ENCODE peak calls at places on chromosome 17, in eight cellular contexts. Z, O, S, J, E, C, H and F are unnamed samples.

GRCh38 chr17:43531955-43532354 is 14.2 kb downstream of the ETV4 start:
- DNase-seq in Z (no peak), O (no peak), S (no peak), J (no peak), E (no peak), C (no peak), H (no peak), F (no peak)

GRCh38 chr17:72711531-72712310 is 380.8 kb downstream of the SLC39A11 start:
- DNase-seq in Z (no peak), O (no peak), S (no peak), J (no peak), E (no peak), C (no peak), H (no peak), F (no peak)

GRCh38 chr17:42153919-42154491 is 784 bp downstream of the RAB5C start:
- DNase-seq in Z (no peak), O (no peak), S (peak; percentile 25), J (no peak), E (peak; percentile 41), C (no peak), H (no peak), F (peak; percentile 76)

GRCh38 chr17:69764137-69764536 is 310.9 kb upstream of the KCNJ16 start:
- DNase-seq in Z (no peak), O (no peak), S (no peak), J (no peak), E (peak; percentile 10), C (no peak), H (no peak), F (no peak)

GRCh38 chr17:41329279-41329925 is 13.9 kb upstream of the KRTAP17-1 start:
- DNase-seq in Z (no peak), O (no peak), S (peak; percentile 23), J (peak; percentile 78), E (peak; percentile 48), C (no peak), H (no peak), F (peak; percentile 95)

GRCh38 chr17:31882571-31882970 is 18.9 kb downstream of the UTP6 start:
- DNase-seq in Z (no peak), O (no peak), S (no peak), J (no peak), E (no peak), C (no peak), H (no peak), F (no peak)

GRCh38 chr17:54626146-54626703 is 274.4 kb upstream of the TOM1L1 start:
- DNase-seq in Z (no peak), O (no peak), S (no peak), J (peak; percentile 60), E (no peak), C (no peak), H (no peak), F (no peak)

GRCh38 chr17:37570527-37571093 is 38.6 kb downstream of the SYNRG start:
- DNase-seq in Z (no peak), O (peak; percentile 43), S (peak; percentile 51), J (peak; percentile 75), E (peak; percentile 49), C (no peak), H (no peak), F (peak; percentile 93)

GRCh38 chr17:76383645-76384221 is 676 bp upstream of the SPHK1 start:
- DNase-seq in Z (no peak), O (peak; percentile 71), S (peak; percentile 50), J (peak; percentile 78), E (peak; percentile 65), C (peak; percentile 87), H (peak; percentile 35), F (peak; percentile 95)

DNA sequence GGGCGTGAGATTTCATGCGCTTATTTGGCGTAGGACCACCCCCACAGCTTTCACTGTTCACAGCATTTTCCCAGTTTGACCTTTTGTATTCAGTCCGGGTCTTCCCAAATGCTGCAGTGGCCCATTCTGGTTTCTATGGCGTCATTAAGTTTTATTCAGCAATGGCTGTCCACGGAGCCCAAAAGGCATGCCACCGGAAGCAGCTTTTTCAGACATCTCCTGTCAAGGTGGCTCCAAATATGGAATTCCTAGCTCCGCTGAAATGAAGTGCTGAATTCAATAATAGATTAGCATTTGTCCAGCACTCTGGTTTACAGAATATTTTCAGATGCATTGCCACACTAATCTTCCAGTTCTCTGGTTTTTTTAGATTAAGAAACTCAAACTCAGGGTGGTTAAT is 90.6 kb upstream of the FBXO47 start:
- DNase-seq in Z (no peak), O (no peak), S (no peak), J (peak; percentile 11), E (no peak), C (no peak), H (no peak), F (no peak)
- H3K27ac ChIP-seq in Z (no peak overlapping the region), O (no peak overlapping the region), S (no peak overlapping the region), J (no peak overlapping the region), E (no peak overlapping the region), C (no peak overlapping the region), H (no peak overlapping the region), F (no peak overlapping the region)

GRCh38 chr17:77783991-77784820 is 174.3 kb upstream of the TNRC6C start:
- DNase-seq in Z (no peak), O (no peak), S (no peak), J (no peak), E (no peak), C (no peak), H (peak; percentile 73), F (peak; percentile 78)

GRCh38 chr17:77785526-77785925 is 173.0 kb upstream of the TNRC6C start:
- DNase-seq in Z (no peak), O (no peak), S (no peak), J (no peak), E (no peak), C (no peak), H (no peak), F (peak; percentile 54)

GRCh38 chr17:77786090-77786489 is 172.4 kb upstream of the TNRC6C start:
- DNase-seq in Z (no peak), O (no peak), S (no peak), J (no peak), E (no peak), C (no peak), H (no peak), F (peak; percentile 22)

GRCh38 chr17:77790143-77790829 is 168.2 kb upstream of the TNRC6C start:
- DNase-seq in Z (no peak), O (no peak), S (no peak), J (peak; percentile 61), E (no peak), C (peak; percentile 31), H (no peak), F (peak; percentile 62)

GRCh38 chr17:77786740-77787505 is 171.6 kb upstream of the TNRC6C start:
- DNase-seq in Z (no peak), O (no peak), S (no peak), J (peak; percentile 68), E (no peak), C (peak; percentile 59), H (no peak), F (peak; percentile 56)
- H3K27ac ChIP-seq in Z (no peak overlapping the region), O (no peak overlapping the region), S (no peak overlapping the region), J (no peak overlapping the region), E (no peak overlapping the region), C (no peak overlapping the region), H (no peak overlapping the region), F (no peak overlapping the region)

GRCh38 chr17:17303847-17304490 is 796 bp downstream of the NT5M start:
- DNase-seq in Z (no peak), O (no peak), S (no peak), J (no peak), E (no peak), C (no peak), H (no peak), F (no peak)
- H3K27ac ChIP-seq in Z (peak overlapping the region; percentile 82), O (peak overlapping the region; percentile 21), S (no peak overlapping the region), J (no peak overlapping the region), E (no peak overlapping the region), C (no peak overlapping the region), H (peak overlapping the region; percentile 67), F (no peak overlapping the region)

DNA sequence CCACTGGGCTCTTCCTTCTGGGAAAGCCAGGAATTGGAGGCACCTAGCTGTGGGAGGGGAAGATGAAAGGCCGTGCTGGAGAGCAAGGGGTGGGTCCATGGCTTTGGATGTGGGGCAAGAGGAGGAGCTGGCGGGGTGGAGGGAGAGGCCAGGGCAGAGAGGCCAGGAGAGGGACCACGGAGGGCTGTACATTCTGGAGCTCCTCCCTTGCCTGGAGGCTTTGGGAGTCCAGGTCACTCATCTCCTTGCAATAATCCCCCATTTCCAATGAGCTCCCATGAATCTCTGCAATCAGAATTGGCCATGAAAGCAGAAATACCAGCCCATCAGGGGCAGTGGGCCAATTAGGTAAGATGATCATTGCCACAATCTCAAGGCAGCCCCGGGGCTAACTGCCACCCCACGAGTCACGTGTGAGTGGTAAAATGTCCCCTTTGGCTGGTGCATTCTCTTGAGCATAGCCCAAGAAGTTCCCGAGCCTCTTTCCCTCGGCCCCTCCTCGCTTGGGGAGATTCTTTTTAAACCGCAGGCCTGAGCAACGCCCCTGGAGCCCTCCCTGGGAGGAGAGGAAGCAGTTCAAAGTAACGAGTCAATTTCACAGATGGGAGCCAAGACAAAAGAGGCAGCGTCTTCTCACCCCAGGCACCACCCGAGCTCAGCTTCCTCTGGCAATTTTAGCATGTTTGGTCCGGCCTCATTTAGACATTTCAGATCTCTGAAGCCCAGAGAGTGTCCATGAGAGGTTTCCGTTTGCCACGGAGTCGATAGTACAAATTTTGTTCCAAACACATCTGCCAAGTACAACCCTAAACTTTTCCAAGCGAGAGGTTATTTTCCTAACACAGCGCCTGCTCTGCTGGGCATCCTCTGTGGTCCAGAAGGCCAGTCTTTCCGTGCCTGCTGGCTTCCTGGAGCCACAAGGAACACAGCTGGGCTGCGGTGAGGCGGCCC is 13.4 kb downstream of the RTN4RL1 start:
- DNase-seq in Z (no peak), O (no peak), S (peak; percentile 45), J (no peak), E (peak; percentile 67), C (peak; percentile 85), H (no peak), F (peak; percentile 96)
- H3K27ac ChIP-seq in Z (peak overlapping the region; percentile 13), O (no peak overlapping the region), S (no peak overlapping the region), J (no peak overlapping the region), E (no peak overlapping the region), C (no peak overlapping the region), H (no peak overlapping the region), F (no peak overlapping the region)

GRCh38 chr17:81084691-81085419 is 49.9 kb downstream of the BAIAP2 start:
- DNase-seq in Z (no peak), O (peak; percentile 54), S (no peak), J (no peak), E (no peak), C (no peak), H (no peak), F (no peak)
- H3K27ac ChIP-seq in Z (peak overlapping the region; percentile 52), O (peak overlapping the region; percentile 13), S (no peak overlapping the region), J (no peak overlapping the region), E (no peak overlapping the region), C (no peak overlapping the region), H (no peak overlapping the region), F (no peak overlapping the region)